ENCODE peak calls at places on chromosomes 5 and 9, in seven cellular contexts. One of them, this sample, is unnamed.

GRCh38 chr9:28093141-28093540 is 519.9 kb upstream of the C9orf72 start:
- DNase-seq in brain microvascular endothelial cell: no peak
- DNase-seq in cardiac fibroblast: no peak
- DNase-seq in B cell: no peak
- DNase-seq in SW 1271: no peak
- DNase-seq in fibroblast of pulmonary artery: no peak
- DNase-seq in Ammon's horn: no peak
- DNase-seq in this sample: no peak

GRCh38 chr5:91151947-91152346 is 231.2 kb downstream of the ARRDC3 start:
- DNase-seq in brain microvascular endothelial cell: peak; percentile 83
- DNase-seq in cardiac fibroblast: peak; percentile 98
- DNase-seq in B cell: no peak
- DNase-seq in SW 1271: peak; percentile 77
- DNase-seq in fibroblast of pulmonary artery: peak; percentile 98
- DNase-seq in Ammon's horn: no peak
- DNase-seq in this sample: no peak

GRCh38 chr9:4353236-4353635 is 53.4 kb upstream of the GLIS3 start:
- DNase-seq in brain microvascular endothelial cell: no peak
- DNase-seq in cardiac fibroblast: peak; percentile 37
- DNase-seq in B cell: no peak
- DNase-seq in SW 1271: no peak
- DNase-seq in fibroblast of pulmonary artery: peak; percentile 25
- DNase-seq in Ammon's horn: no peak
- DNase-seq in this sample: no peak

GRCh38 chr5:171367424-171368370 is 20.0 kb upstream of the NPM1 start:
- DNase-seq in brain microvascular endothelial cell: peak; percentile 90
- DNase-seq in cardiac fibroblast: peak; percentile 50
- DNase-seq in B cell: no peak
- DNase-seq in SW 1271: no peak
- DNase-seq in fibroblast of pulmonary artery: peak; percentile 33
- DNase-seq in Ammon's horn: no peak
- DNase-seq in this sample: no peak

GRCh38 chr9:124309665-124310064 is 51.9 kb downstream of the NEK6 start:
- DNase-seq in brain microvascular endothelial cell: peak; percentile 99
- DNase-seq in cardiac fibroblast: peak; percentile 93
- DNase-seq in B cell: no peak
- DNase-seq in SW 1271: peak; percentile 97
- DNase-seq in fibroblast of pulmonary artery: peak; percentile 95
- DNase-seq in Ammon's horn: no peak
- DNase-seq in this sample: no peak

GRCh38 chr9:94780516-94780950 is 54.0 kb downstream of the AOPEP start:
- DNase-seq in brain microvascular endothelial cell: no peak
- DNase-seq in cardiac fibroblast: no peak
- DNase-seq in B cell: no peak
- DNase-seq in SW 1271: no peak
- DNase-seq in fibroblast of pulmonary artery: no peak
- DNase-seq in Ammon's horn: no peak
- DNase-seq in this sample: no peak

GRCh38 chr5:144201578-144201977 is 30.9 kb downstream of the KCTD16 start:
- DNase-seq in brain microvascular endothelial cell: no peak
- DNase-seq in cardiac fibroblast: no peak
- DNase-seq in B cell: no peak
- DNase-seq in SW 1271: no peak
- DNase-seq in fibroblast of pulmonary artery: no peak
- DNase-seq in Ammon's horn: no peak
- DNase-seq in this sample: no peak

GRCh38 chr5:58264276-58264675 is 195.6 kb downstream of the PLK2 start:
- DNase-seq in brain microvascular endothelial cell: no peak
- DNase-seq in cardiac fibroblast: peak; percentile 31
- DNase-seq in B cell: no peak
- DNase-seq in SW 1271: no peak
- DNase-seq in fibroblast of pulmonary artery: peak; percentile 6
- DNase-seq in Ammon's horn: no peak
- DNase-seq in this sample: no peak

GRCh38 chr9:15306068-15306756 is 804 bp downstream of the TTC39B start:
- DNase-seq in brain microvascular endothelial cell: peak; percentile 31
- DNase-seq in cardiac fibroblast: peak; percentile 44
- DNase-seq in B cell: peak; percentile 51
- DNase-seq in SW 1271: no peak
- DNase-seq in fibroblast of pulmonary artery: peak; percentile 44
- DNase-seq in Ammon's horn: peak; percentile 51
- DNase-seq in this sample: peak; percentile 23

GRCh38 chr9:112332977-112333638 is at the start of gene PTBP3:
- DNase-seq in brain microvascular endothelial cell: no peak
- DNase-seq in cardiac fibroblast: peak; percentile 82
- DNase-seq in B cell: peak; percentile 91
- DNase-seq in SW 1271: peak; percentile 76
- DNase-seq in fibroblast of pulmonary artery: peak; percentile 68
- DNase-seq in Ammon's horn: no peak
- DNase-seq in this sample: peak; percentile 76

GRCh38 chr9:136673088-136673969 is 10.6 kb downstream of the EGFL7 start:
- DNase-seq in brain microvascular endothelial cell: no peak
- DNase-seq in cardiac fibroblast: no peak
- DNase-seq in B cell: no peak
- DNase-seq in SW 1271: no peak
- DNase-seq in fibroblast of pulmonary artery: no peak
- DNase-seq in Ammon's horn: no peak
- DNase-seq in this sample: no peak

GRCh38 chr5:15691536-15691935 is 191.6 kb downstream of the FBXL7 start:
- DNase-seq in brain microvascular endothelial cell: no peak
- DNase-seq in cardiac fibroblast: no peak
- DNase-seq in B cell: no peak
- DNase-seq in SW 1271: no peak
- DNase-seq in fibroblast of pulmonary artery: no peak
- DNase-seq in Ammon's horn: no peak
- DNase-seq in this sample: no peak

GRCh38 chr9:88818495-88819201 is 172.6 kb upstream of the S1PR3 start:
- DNase-seq in brain microvascular endothelial cell: peak; percentile 61
- DNase-seq in cardiac fibroblast: peak; percentile 60
- DNase-seq in B cell: no peak
- DNase-seq in SW 1271: no peak
- DNase-seq in fibroblast of pulmonary artery: peak; percentile 64
- DNase-seq in Ammon's horn: no peak
- DNase-seq in this sample: no peak

GRCh38 chr5:126755593-126755992 is 21.3 kb upstream of the LMNB1 start:
- DNase-seq in brain microvascular endothelial cell: no peak
- DNase-seq in cardiac fibroblast: no peak
- DNase-seq in B cell: no peak
- DNase-seq in SW 1271: no peak
- DNase-seq in fibroblast of pulmonary artery: no peak
- DNase-seq in Ammon's horn: no peak
- DNase-seq in this sample: no peak

GRCh38 chr9:81557452-81557956 is 131.8 kb downstream of the TLE1 start:
- DNase-seq in brain microvascular endothelial cell: no peak
- DNase-seq in cardiac fibroblast: peak; percentile 71
- DNase-seq in B cell: no peak
- DNase-seq in SW 1271: no peak
- DNase-seq in fibroblast of pulmonary artery: peak; percentile 40
- DNase-seq in Ammon's horn: no peak
- DNase-seq in this sample: no peak

GRCh38 chr5:88144219-88145040 is 124.2 kb downstream of the TMEM161B start:
- DNase-seq in brain microvascular endothelial cell: no peak
- DNase-seq in cardiac fibroblast: no peak
- DNase-seq in B cell: peak; percentile 6
- DNase-seq in SW 1271: no peak
- DNase-seq in fibroblast of pulmonary artery: no peak
- DNase-seq in Ammon's horn: peak; percentile 63
- DNase-seq in this sample: no peak

GRCh38 chr5:43603535-43604363 is 769 bp downstream of the NNT start:
- DNase-seq in brain microvascular endothelial cell: peak; percentile 12
- DNase-seq in cardiac fibroblast: peak; percentile 37
- DNase-seq in B cell: peak; percentile 83
- DNase-seq in SW 1271: no peak
- DNase-seq in fibroblast of pulmonary artery: peak; percentile 28
- DNase-seq in Ammon's horn: peak; percentile 72
- DNase-seq in this sample: no peak

GRCh38 chr5:91020065-91020800 is 362.9 kb downstream of the ARRDC3 start:
- DNase-seq in brain microvascular endothelial cell: peak; percentile 8
- DNase-seq in cardiac fibroblast: peak; percentile 36
- DNase-seq in B cell: no peak
- DNase-seq in SW 1271: no peak
- DNase-seq in fibroblast of pulmonary artery: peak; percentile 55
- DNase-seq in Ammon's horn: no peak
- DNase-seq in this sample: no peak

GRCh38 chr5:100746730-100747129 is 156.4 kb downstream of the ST8SIA4 start:
- DNase-seq in brain microvascular endothelial cell: no peak
- DNase-seq in cardiac fibroblast: no peak
- DNase-seq in B cell: peak; percentile 12
- DNase-seq in SW 1271: no peak
- DNase-seq in fibroblast of pulmonary artery: no peak
- DNase-seq in Ammon's horn: peak; percentile 11
- DNase-seq in this sample: no peak

GRCh38 chr5:147642666-147643065 is 132.8 kb upstream of the DPYSL3 start:
- DNase-seq in brain microvascular endothelial cell: no peak
- DNase-seq in cardiac fibroblast: no peak
- DNase-seq in B cell: no peak
- DNase-seq in SW 1271: no peak
- DNase-seq in fibroblast of pulmonary artery: no peak
- DNase-seq in Ammon's horn: no peak
- DNase-seq in this sample: no peak